ENCODE peak calls at places on chromosomes 3 and 15, in eight cellular contexts. One of them, this sample, is unnamed.

GRCh38 chr15:70023769-70024491 is 73.8 kb downstream of the TLE3 start:
- DNase-seq in Jurkat, Clone E6-1: no peak
- DNase-seq in lower lobe of right lung: peak
- DNase-seq in dorsolateral prefrontal cortex: no peak
- DNase-seq in astrocyte: peak
- DNase-seq in mucosa of descending colon: no peak
- DNase-seq in lower leg skin: peak
- DNase-seq in neural progenitor cell: no peak
- DNase-seq in this sample: peak

GRCh38 chr15:91445701-91446100 is 345.6 kb downstream of the SV2B start:
- DNase-seq in Jurkat, Clone E6-1: no peak
- DNase-seq in lower lobe of right lung: no peak
- DNase-seq in dorsolateral prefrontal cortex: no peak
- DNase-seq in astrocyte: no peak
- DNase-seq in mucosa of descending colon: no peak
- DNase-seq in lower leg skin: no peak
- DNase-seq in neural progenitor cell: no peak
- DNase-seq in this sample: no peak

GRCh38 chr3:37768107-37768809 is 93.4 kb upstream of the CTDSPL start:
- DNase-seq in Jurkat, Clone E6-1: peak
- DNase-seq in lower lobe of right lung: no peak
- DNase-seq in dorsolateral prefrontal cortex: no peak
- DNase-seq in astrocyte: no peak
- DNase-seq in mucosa of descending colon: no peak
- DNase-seq in lower leg skin: no peak
- DNase-seq in neural progenitor cell: no peak
- DNase-seq in this sample: peak

GRCh38 chr3:4766716-4767499 is 212.3 kb upstream of the BHLHE40 start:
- DNase-seq in Jurkat, Clone E6-1: no peak
- DNase-seq in lower lobe of right lung: no peak
- DNase-seq in dorsolateral prefrontal cortex: no peak
- DNase-seq in astrocyte: no peak
- DNase-seq in mucosa of descending colon: no peak
- DNase-seq in lower leg skin: no peak
- DNase-seq in neural progenitor cell: no peak
- DNase-seq in this sample: no peak

GRCh38 chr15:39391230-39391629 is 189.6 kb upstream of the THBS1 start:
- DNase-seq in Jurkat, Clone E6-1: no peak
- DNase-seq in lower lobe of right lung: no peak
- DNase-seq in dorsolateral prefrontal cortex: no peak
- DNase-seq in astrocyte: no peak
- DNase-seq in mucosa of descending colon: no peak
- DNase-seq in lower leg skin: peak
- DNase-seq in neural progenitor cell: no peak
- DNase-seq in this sample: peak

GRCh38 chr15:50764331-50765201 is 940 bp downstream of the SPPL2A start:
- DNase-seq in Jurkat, Clone E6-1: no peak
- DNase-seq in lower lobe of right lung: no peak
- DNase-seq in dorsolateral prefrontal cortex: no peak
- DNase-seq in astrocyte: no peak
- DNase-seq in mucosa of descending colon: no peak
- DNase-seq in lower leg skin: no peak
- DNase-seq in neural progenitor cell: peak
- DNase-seq in this sample: peak

GRCh38 chr15:78047631-78048409 is 29.7 kb downstream of the TBC1D2B start:
- DNase-seq in Jurkat, Clone E6-1: peak
- DNase-seq in lower lobe of right lung: peak
- DNase-seq in dorsolateral prefrontal cortex: no peak
- DNase-seq in astrocyte: peak
- DNase-seq in mucosa of descending colon: no peak
- DNase-seq in lower leg skin: peak
- DNase-seq in neural progenitor cell: no peak
- DNase-seq in this sample: peak

GRCh38 chr3:56219894-56220805 is 248.1 kb downstream of the ERC2 start:
- DNase-seq in Jurkat, Clone E6-1: no peak
- DNase-seq in lower lobe of right lung: no peak
- DNase-seq in dorsolateral prefrontal cortex: no peak
- DNase-seq in astrocyte: no peak
- DNase-seq in mucosa of descending colon: no peak
- DNase-seq in lower leg skin: no peak
- DNase-seq in neural progenitor cell: no peak
- DNase-seq in this sample: no peak

GRCh38 chr15:91302588-91303439 is 202.8 kb downstream of the SV2B start:
- DNase-seq in Jurkat, Clone E6-1: peak
- DNase-seq in lower lobe of right lung: no peak
- DNase-seq in dorsolateral prefrontal cortex: no peak
- DNase-seq in astrocyte: peak
- DNase-seq in mucosa of descending colon: no peak
- DNase-seq in lower leg skin: no peak
- DNase-seq in neural progenitor cell: peak
- DNase-seq in this sample: peak

GRCh38 chr3:44415421-44415820 is 62.0 kb downstream of the ZNF445 start:
- DNase-seq in Jurkat, Clone E6-1: no peak
- DNase-seq in lower lobe of right lung: no peak
- DNase-seq in dorsolateral prefrontal cortex: no peak
- DNase-seq in astrocyte: no peak
- DNase-seq in mucosa of descending colon: no peak
- DNase-seq in lower leg skin: no peak
- DNase-seq in neural progenitor cell: no peak
- DNase-seq in this sample: no peak

GRCh38 chr15:57245130-57245529 is 131.2 kb upstream of the CGNL1 start:
- DNase-seq in Jurkat, Clone E6-1: no peak
- DNase-seq in lower lobe of right lung: no peak
- DNase-seq in dorsolateral prefrontal cortex: no peak
- DNase-seq in astrocyte: no peak
- DNase-seq in mucosa of descending colon: no peak
- DNase-seq in lower leg skin: no peak
- DNase-seq in neural progenitor cell: no peak
- DNase-seq in this sample: peak

GRCh38 chr3:21017115-21017852 is 733.7 kb downstream of the ZNF385D start:
- DNase-seq in Jurkat, Clone E6-1: peak
- DNase-seq in lower lobe of right lung: no peak
- DNase-seq in dorsolateral prefrontal cortex: no peak
- DNase-seq in astrocyte: no peak
- DNase-seq in mucosa of descending colon: peak
- DNase-seq in lower leg skin: no peak
- DNase-seq in neural progenitor cell: peak
- DNase-seq in this sample: no peak

GRCh38 chr3:15165061-15165460 is 41.0 kb upstream of the CAPN7 start:
- DNase-seq in Jurkat, Clone E6-1: no peak
- DNase-seq in lower lobe of right lung: no peak
- DNase-seq in dorsolateral prefrontal cortex: no peak
- DNase-seq in astrocyte: no peak
- DNase-seq in mucosa of descending colon: no peak
- DNase-seq in lower leg skin: no peak
- DNase-seq in neural progenitor cell: no peak
- DNase-seq in this sample: no peak

GRCh38 chr3:107690522-107691138 is 167.9 kb downstream of the BBX start:
- DNase-seq in Jurkat, Clone E6-1: peak
- DNase-seq in lower lobe of right lung: no peak
- DNase-seq in dorsolateral prefrontal cortex: no peak
- DNase-seq in astrocyte: peak
- DNase-seq in mucosa of descending colon: no peak
- DNase-seq in lower leg skin: no peak
- DNase-seq in neural progenitor cell: peak
- DNase-seq in this sample: peak

GRCh38 chr3:37946531-37946889 is 44.1 kb upstream of the VILL start:
- DNase-seq in Jurkat, Clone E6-1: no peak
- DNase-seq in lower lobe of right lung: no peak
- DNase-seq in dorsolateral prefrontal cortex: no peak
- DNase-seq in astrocyte: no peak
- DNase-seq in mucosa of descending colon: no peak
- DNase-seq in lower leg skin: no peak
- DNase-seq in neural progenitor cell: no peak
- DNase-seq in this sample: no peak

GRCh38 chr15:42203891-42204290 is 4.2 kb downstream of the VPS39 start:
- DNase-seq in Jurkat, Clone E6-1: no peak
- DNase-seq in lower lobe of right lung: no peak
- DNase-seq in dorsolateral prefrontal cortex: no peak
- DNase-seq in astrocyte: peak
- DNase-seq in mucosa of descending colon: no peak
- DNase-seq in lower leg skin: no peak
- DNase-seq in neural progenitor cell: no peak
- DNase-seq in this sample: no peak

GRCh38 chr3:9837701-9838582 is 5.9 kb downstream of the RPUSD3 start:
- DNase-seq in Jurkat, Clone E6-1: peak
- DNase-seq in lower lobe of right lung: no peak
- DNase-seq in dorsolateral prefrontal cortex: no peak
- DNase-seq in astrocyte: no peak
- DNase-seq in mucosa of descending colon: no peak
- DNase-seq in lower leg skin: no peak
- DNase-seq in neural progenitor cell: no peak
- DNase-seq in this sample: peak

DNA sequence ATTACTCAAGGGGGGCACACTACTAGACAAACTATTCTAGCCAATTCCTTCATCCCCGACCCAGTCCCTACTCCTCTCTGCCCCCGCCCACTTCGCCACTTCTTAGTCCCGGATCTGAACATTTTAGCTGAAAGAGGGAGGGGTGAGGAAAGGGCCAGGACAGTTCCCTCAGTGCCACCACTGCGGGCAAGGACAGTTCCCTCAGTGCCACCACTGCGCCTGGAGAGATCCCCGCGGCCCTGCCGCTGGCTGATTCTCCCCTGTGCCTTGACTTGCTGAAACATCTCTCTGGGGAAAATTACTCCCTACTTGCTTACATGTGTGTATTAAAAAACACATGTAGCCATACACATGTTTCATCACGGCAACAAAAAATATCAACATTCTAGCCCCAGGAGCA is 11.3 kb downstream of the SOX2 start:
- DNase-seq in Jurkat, Clone E6-1: no peak
- DNase-seq in lower lobe of right lung: no peak
- DNase-seq in dorsolateral prefrontal cortex: no peak
- DNase-seq in astrocyte: no peak
- DNase-seq in mucosa of descending colon: no peak
- DNase-seq in lower leg skin: no peak
- DNase-seq in neural progenitor cell: no peak
- DNase-seq in this sample: no peak
- H3K4me3 ChIP-seq in Jurkat, Clone E6-1: no peak
- H3K4me3 ChIP-seq in lower lobe of right lung: no peak
- H3K4me3 ChIP-seq in dorsolateral prefrontal cortex: peak
- H3K4me3 ChIP-seq in astrocyte: no peak
- H3K4me3 ChIP-seq in mucosa of descending colon: no peak
- H3K4me3 ChIP-seq in lower leg skin: no peak
- H3K4me3 ChIP-seq in neural progenitor cell: no peak
- H3K4me3 ChIP-seq in this sample: no peak

DNA sequence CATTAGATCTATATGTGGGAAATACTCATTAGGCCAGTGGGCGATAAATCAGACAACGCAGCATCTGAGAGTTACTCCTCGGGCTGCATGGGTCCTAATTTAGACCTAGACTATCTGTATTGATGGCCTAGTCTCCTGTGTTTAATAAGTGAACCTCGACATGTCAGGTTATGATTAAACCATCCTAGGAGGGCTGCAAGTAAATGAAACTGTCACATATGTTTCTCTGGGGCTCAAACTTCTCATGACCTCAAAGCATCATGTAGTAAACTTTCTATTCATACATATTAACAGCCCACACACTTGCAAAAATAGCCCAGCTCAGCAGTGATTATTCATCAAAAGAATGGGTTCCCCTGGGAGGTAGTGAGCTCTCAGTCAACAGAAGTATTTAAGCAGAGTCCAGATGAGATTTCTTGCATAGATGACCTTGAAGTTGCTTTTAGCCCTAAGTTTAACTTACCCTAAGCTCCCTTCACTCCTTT is 51.6 kb downstream of the RAB11A start:
- DNase-seq in Jurkat, Clone E6-1: no peak
- DNase-seq in lower lobe of right lung: no peak
- DNase-seq in dorsolateral prefrontal cortex: no peak
- DNase-seq in astrocyte: no peak
- DNase-seq in mucosa of descending colon: no peak
- DNase-seq in lower leg skin: no peak
- DNase-seq in neural progenitor cell: no peak
- DNase-seq in this sample: no peak
- H3K4me3 ChIP-seq in Jurkat, Clone E6-1: no peak
- H3K4me3 ChIP-seq in lower lobe of right lung: no peak
- H3K4me3 ChIP-seq in dorsolateral prefrontal cortex: no peak
- H3K4me3 ChIP-seq in astrocyte: no peak
- H3K4me3 ChIP-seq in mucosa of descending colon: no peak
- H3K4me3 ChIP-seq in lower leg skin: no peak
- H3K4me3 ChIP-seq in neural progenitor cell: no peak
- H3K4me3 ChIP-seq in this sample: no peak

GRCh38 chr3:143775401-143775970 is 72.8 kb downstream of the SLC9A9 start:
- DNase-seq in Jurkat, Clone E6-1: peak
- DNase-seq in lower lobe of right lung: no peak
- DNase-seq in dorsolateral prefrontal cortex: no peak
- DNase-seq in astrocyte: no peak
- DNase-seq in mucosa of descending colon: no peak
- DNase-seq in lower leg skin: no peak
- DNase-seq in neural progenitor cell: peak
- DNase-seq in this sample: peak
- H3K4me3 ChIP-seq in Jurkat, Clone E6-1: no peak
- H3K4me3 ChIP-seq in lower lobe of right lung: no peak
- H3K4me3 ChIP-seq in dorsolateral prefrontal cortex: peak
- H3K4me3 ChIP-seq in astrocyte: peak
- H3K4me3 ChIP-seq in mucosa of descending colon: no peak
- H3K4me3 ChIP-seq in lower leg skin: no peak
- H3K4me3 ChIP-seq in neural progenitor cell: no peak
- H3K4me3 ChIP-seq in this sample: no peak

GRCh38 chr3:69731080-69731479 is 8.2 kb upstream of the MITF start:
- DNase-seq in Jurkat, Clone E6-1: no peak
- DNase-seq in lower lobe of right lung: no peak
- DNase-seq in dorsolateral prefrontal cortex: no peak
- DNase-seq in astrocyte: no peak
- DNase-seq in mucosa of descending colon: no peak
- DNase-seq in lower leg skin: no peak
- DNase-seq in neural progenitor cell: no peak
- DNase-seq in this sample: no peak
- H3K4me3 ChIP-seq in Jurkat, Clone E6-1: no peak
- H3K4me3 ChIP-seq in lower lobe of right lung: no peak
- H3K4me3 ChIP-seq in dorsolateral prefrontal cortex: no peak
- H3K4me3 ChIP-seq in astrocyte: no peak
- H3K4me3 ChIP-seq in mucosa of descending colon: no peak
- H3K4me3 ChIP-seq in lower leg skin: no peak
- H3K4me3 ChIP-seq in neural progenitor cell: no peak
- H3K4me3 ChIP-seq in this sample: no peak

This sample was measured in fibroblast of pulmonary artery.